ENCODE peak calls at places on chromosomes 13 and 19, in eight cellular contexts. U is endothelial cell; S is stimulated activated CD4-positive, alpha-beta T cell treated with anti-CD3 and anti-CD28 coated beads, Interleukin-2, amount 100 ng/mL, for 48 hours; O is coronary artery; N is activated T-helper 2 cell treated with anti-CD3 and anti-CD28 coated beads, Interferon-gamma antibody, Interleukin-2, Interleukin-4, amounts not matched to agents 10 μg/mL and 5 μg/mL and 100 μg/mL, durations not matched to agents 14 hours and 24 hours and 36 hours; J is KBM-7; Y is stimulated activated CD8-positive, alpha-beta memory T cell treated with anti-CD3 and anti-CD28 coated beads, Interleukin-7, amount 100 ng/mL, for 24 hours; L is activated T-cell treated with anti-CD3 and anti-CD28 coated beads, Interleukin-2, amount 50 U/mL, for 72 hours. T is an unnamed sample.

GRCh38 chr13:36778083-36778671 is 40.8 kb upstream of the RFXAP start:
- DNase-seq in U (no peak), S (no peak), O (no peak), N (no peak), J (no peak), Y (no peak), L (no peak), T (no peak)

GRCh38 chr19:11096210-11096841 is 7.1 kb downstream of the LDLR start:
- DNase-seq in U (no peak), S (no peak), O (no peak), N (peak), J (peak), Y (no peak), L (peak), T (no peak)

GRCh38 chr13:40206241-40207109 is 460.0 kb downstream of the FOXO1 start:
- DNase-seq in U (no peak), S (no peak), O (no peak), N (no peak), J (peak), Y (no peak), L (peak), T (no peak)

GRCh38 chr13:38804536-38804935 is 117.7 kb downstream of the FREM2 start:
- DNase-seq in U (no peak), S (no peak), O (no peak), N (no peak), J (no peak), Y (no peak), L (no peak), T (no peak)

GRCh38 chr19:17075860-17076538 is 422 bp downstream of the MYO9B start:
- DNase-seq in U (no peak), S (peak), O (no peak), N (peak), J (peak), Y (no peak), L (peak), T (no peak)

GRCh38 chr19:43908659-43909058 is 26.4 kb downstream of the ZNF45 start:
- DNase-seq in U (no peak), S (no peak), O (no peak), N (no peak), J (no peak), Y (no peak), L (no peak), T (no peak)

GRCh38 chr19:1008268-1009042 is 8.2 kb downstream of the GRIN3B start:
- DNase-seq in U (no peak), S (no peak), O (no peak), N (no peak), J (no peak), Y (no peak), L (no peak), T (no peak)

GRCh38 chr13:51829236-51829899 is 15.6 kb downstream of the TMEM272 start:
- DNase-seq in U (no peak), S (no peak), O (no peak), N (no peak), J (no peak), Y (no peak), L (no peak), T (no peak)

GRCh38 chr13:53038993-53039392 is 10.4 kb downstream of the OLFM4 start:
- DNase-seq in U (no peak), S (no peak), O (no peak), N (no peak), J (no peak), Y (no peak), L (no peak), T (no peak)

GRCh38 chr13:39016789-39017188 is 21.1 kb downstream of the PROSER1 start:
- DNase-seq in U (no peak), S (no peak), O (no peak), N (no peak), J (peak), Y (no peak), L (no peak), T (peak)

GRCh38 chr13:47000166-47000565 is 103.3 kb upstream of the HTR2A start:
- DNase-seq in U (no peak), S (no peak), O (no peak), N (no peak), J (no peak), Y (no peak), L (no peak), T (no peak)

GRCh38 chr13:33937373-33938087 is 119.6 kb downstream of the RFC3 start:
- DNase-seq in U (no peak), S (no peak), O (no peak), N (no peak), J (no peak), Y (no peak), L (no peak), T (no peak)

GRCh38 chr13:106520205-106521004 is 15.1 kb downstream of the EFNB2 start:
- DNase-seq in U (no peak), S (no peak), O (no peak), N (no peak), J (no peak), Y (no peak), L (no peak), T (no peak)

GRCh38 chr13:98563071-98563470 is 13.8 kb downstream of the STK24 start:
- DNase-seq in U (no peak), S (no peak), O (no peak), N (peak), J (no peak), Y (no peak), L (no peak), T (no peak)

GRCh38 chr13:94329277-94329676 is 150.2 kb downstream of the DCT start:
- DNase-seq in U (no peak), S (no peak), O (no peak), N (no peak), J (no peak), Y (no peak), L (no peak), T (no peak)

GRCh38 chr19:49614096-49614857 is 23.3 kb downstream of the PRR12 start:
- DNase-seq in U (no peak), S (no peak), O (no peak), N (no peak), J (no peak), Y (no peak), L (peak), T (no peak)

GRCh38 chr19:18147396-18147795 is 5.6 kb upstream of the PIK3R2 start:
- DNase-seq in U (no peak), S (no peak), O (peak), N (no peak), J (no peak), Y (no peak), L (no peak), T (no peak)

GRCh38 chr13:107373551-107373950 is 805.6 kb upstream of the ARGLU1 start:
- DNase-seq in U (no peak), S (no peak), O (no peak), N (no peak), J (peak), Y (no peak), L (no peak), T (no peak)

GRCh38 chr13:53921473-53921872 is 892.9 kb downstream of the OLFM4 start:
- DNase-seq in U (no peak), S (no peak), O (no peak), N (no peak), J (no peak), Y (no peak), L (no peak), T (no peak)

GRCh38 chr13:28534210-28534609 is 39.3 kb upstream of the FLT1 start:
- DNase-seq in U (no peak), S (no peak), O (no peak), N (no peak), J (no peak), Y (no peak), L (peak), T (no peak)

GRCh38 chr13:112990783-112991182 is 21.8 kb downstream of the MCF2L start:
- DNase-seq in U (no peak), S (no peak), O (no peak), N (no peak), J (no peak), Y (no peak), L (no peak), T (no peak)

GRCh38 chr13:100464006-100464405 is 124.6 kb downstream of the GGACT start:
- DNase-seq in U (no peak), S (no peak), O (no peak), N (no peak), J (no peak), Y (no peak), L (no peak), T (no peak)

GRCh38 chr19:54029930-54030490 is 33.7 kb downstream of the VSTM1 start:
- DNase-seq in U (peak), S (peak), O (no peak), N (peak), J (peak), Y (peak), L (peak), T (peak)

GRCh38 chr13:93476175-93476574 is 249.6 kb downstream of the GPC6 start:
- DNase-seq in U (no peak), S (no peak), O (no peak), N (no peak), J (no peak), Y (no peak), L (no peak), T (no peak)

GRCh38 chr19:42323852-42324654 is 1.4 kb upstream of the MEGF8 start:
- DNase-seq in U (no peak), S (no peak), O (no peak), N (peak), J (no peak), Y (no peak), L (peak), T (no peak)

GRCh38 chr13:93058301-93058700 is 168.3 kb upstream of the GPC6 start:
- DNase-seq in U (no peak), S (no peak), O (no peak), N (no peak), J (no peak), Y (no peak), L (no peak), T (no peak)